ENCODE peak calls at places on chromosomes 2 and 18, in nine cellular contexts. H, F, Y, J, R, W, P, Z and N are unnamed samples.

GRCh38 chr18:42255908-42256765 is 301.1 kb downstream of the PIK3C3 start:
- DNase-seq in H (no peak), F (no peak), Y (no peak), J (no peak), R (no peak), W (no peak), P (no peak), Z (no peak), N (no peak)

GRCh38 chr2:85458611-85459563 is 40.4 kb downstream of the SH2D6 start:
- DNase-seq in H (no peak), F (no peak), Y (no peak), J (peak), R (no peak), W (no peak), P (no peak), Z (no peak), N (no peak)

GRCh38 chr2:206083602-206084467 is 2.1 kb downstream of the INO80D start:
- DNase-seq in H (no peak), F (no peak), Y (no peak), J (no peak), R (peak), W (peak), P (no peak), Z (no peak), N (peak)

GRCh38 chr2:218860950-218861381 is 1.4 kb downstream of the WNT6 start:
- DNase-seq in H (peak), F (peak), Y (peak), J (peak), R (peak), W (peak), P (peak), Z (no peak), N (no peak)

GRCh38 chr2:200367155-200367554 is 60.7 kb downstream of the SPATS2L start:
- DNase-seq in H (no peak), F (no peak), Y (no peak), J (no peak), R (no peak), W (peak), P (no peak), Z (no peak), N (peak)

GRCh38 chr2:8676191-8676914 is 5.5 kb upstream of the ID2 start:
- DNase-seq in H (no peak), F (peak), Y (no peak), J (peak), R (peak), W (no peak), P (peak), Z (no peak), N (peak)

GRCh38 chr2:236872015-236872414 is 213.7 kb upstream of the COPS8 start:
- DNase-seq in H (no peak), F (no peak), Y (no peak), J (no peak), R (no peak), W (no peak), P (no peak), Z (no peak), N (no peak)

GRCh38 chr18:69400976-69401474 is 337 bp downstream of the DOK6 start:
- DNase-seq in H (no peak), F (peak), Y (peak), J (peak), R (peak), W (no peak), P (peak), Z (no peak), N (peak)

GRCh38 chr18:2985628-2986027 is 27.3 kb downstream of the LPIN2 start:
- DNase-seq in H (no peak), F (no peak), Y (no peak), J (no peak), R (no peak), W (peak), P (peak), Z (no peak), N (peak)

GRCh38 chr2:127576433-127577207 is 41.1 kb downstream of the MYO7B start:
- DNase-seq in H (no peak), F (peak), Y (no peak), J (peak), R (peak), W (no peak), P (peak), Z (no peak), N (no peak)

GRCh38 chr2:24024018-24024417 is 14.1 kb downstream of the MFSD2B start:
- DNase-seq in H (no peak), F (no peak), Y (no peak), J (peak), R (no peak), W (no peak), P (peak), Z (no peak), N (no peak)

GRCh38 chr2:164145093-164145987 is 409.5 kb upstream of the FIGN start:
- DNase-seq in H (no peak), F (no peak), Y (no peak), J (no peak), R (no peak), W (no peak), P (peak), Z (no peak), N (no peak)

GRCh38 chr2:63861220-63861822 is 19.6 kb downstream of the UGP2 start:
- DNase-seq in H (peak), F (no peak), Y (no peak), J (peak), R (peak), W (peak), P (peak), Z (peak), N (peak)

GRCh38 chr2:48114256-48114655 is 208.0 kb upstream of the FBXO11 start:
- DNase-seq in H (peak), F (no peak), Y (no peak), J (no peak), R (no peak), W (peak), P (peak), Z (peak), N (no peak)

GRCh38 chr2:172672999-172673726 is 62.5 kb upstream of the RAPGEF4 start:
- DNase-seq in H (peak), F (no peak), Y (no peak), J (no peak), R (no peak), W (no peak), P (no peak), Z (no peak), N (peak)

GRCh38 chr18:52422985-52423601 is 83.1 kb downstream of the DCC start:
- DNase-seq in H (no peak), F (no peak), Y (peak), J (no peak), R (no peak), W (no peak), P (no peak), Z (no peak), N (no peak)